ENCODE peak calls at places on chromosomes 4 and X, in six cellular contexts. One of them, this sample, is unnamed.

GRCh38 chr4:15337258-15337657 is 90.6 kb upstream of the C1QTNF7 start:
- DNase-seq in SK-N-SH: no peak
- DNase-seq in HCT116: no peak
- DNase-seq in H1: no peak
- DNase-seq in HepG2: no peak
- DNase-seq in K562: no peak
- DNase-seq in this sample: no peak

GRCh38 chr4:52997132-52997416 is 135.0 kb downstream of the RASL11B start:
- DNase-seq in SK-N-SH: no peak
- DNase-seq in HCT116: no peak
- DNase-seq in H1: no peak
- DNase-seq in HepG2: no peak
- DNase-seq in K562: no peak
- DNase-seq in this sample: no peak

GRCh38 chr4:23827971-23828680 is 61.7 kb downstream of the PPARGC1A start:
- DNase-seq in SK-N-SH: no peak
- DNase-seq in HCT116: no peak
- DNase-seq in H1: no peak
- DNase-seq in HepG2: no peak
- DNase-seq in K562: no peak
- DNase-seq in this sample: no peak

GRCh38 chr4:152785639-152786517 is 6.1 kb downstream of the ARFIP1 start:
- DNase-seq in SK-N-SH: no peak
- DNase-seq in HCT116: no peak
- DNase-seq in H1: no peak
- DNase-seq in HepG2: no peak
- DNase-seq in K562: no peak
- DNase-seq in this sample: no peak

GRCh38 chr4:124980276-124980752 is 267.8 kb upstream of the ANKRD50 start:
- DNase-seq in SK-N-SH: no peak
- DNase-seq in HCT116: no peak
- DNase-seq in H1: no peak
- DNase-seq in HepG2: no peak
- DNase-seq in K562: no peak
- DNase-seq in this sample: no peak

GRCh38 chr4:3637326-3638016 is 105.2 kb upstream of the LRPAP1 start:
- DNase-seq in SK-N-SH: no peak
- DNase-seq in HCT116: no peak
- DNase-seq in H1: no peak
- DNase-seq in HepG2: no peak
- DNase-seq in K562: no peak
- DNase-seq in this sample: no peak

GRCh38 chr4:71151054-71151453 is 157.6 kb downstream of the DCK start:
- DNase-seq in SK-N-SH: no peak
- DNase-seq in HCT116: no peak
- DNase-seq in H1: no peak
- DNase-seq in HepG2: no peak
- DNase-seq in K562: no peak
- DNase-seq in this sample: no peak

GRCh38 chr4:63528592-63528991 is 880.7 kb downstream of the TECRL start:
- DNase-seq in SK-N-SH: no peak
- DNase-seq in HCT116: no peak
- DNase-seq in H1: no peak
- DNase-seq in HepG2: no peak
- DNase-seq in K562: no peak
- DNase-seq in this sample: peak

GRCh38 chr4:1413221-1413663 is 7.0 kb upstream of the NKX1-1 start:
- DNase-seq in SK-N-SH: peak
- DNase-seq in HCT116: no peak
- DNase-seq in H1: no peak
- DNase-seq in HepG2: no peak
- DNase-seq in K562: no peak
- DNase-seq in this sample: peak

GRCh38 chr4:74181225-74181624 is 23.3 kb downstream of the MTHFD2L start:
- DNase-seq in SK-N-SH: no peak
- DNase-seq in HCT116: no peak
- DNase-seq in H1: no peak
- DNase-seq in HepG2: no peak
- DNase-seq in K562: no peak
- DNase-seq in this sample: no peak

GRCh38 chr4:26094911-26095310 is 180.9 kb downstream of the SMIM20 start:
- DNase-seq in SK-N-SH: no peak
- DNase-seq in HCT116: no peak
- DNase-seq in H1: no peak
- DNase-seq in HepG2: no peak
- DNase-seq in K562: no peak
- DNase-seq in this sample: no peak

GRCh38 chrX:153778151-153778551 is 2.7 kb upstream of the SRPK3 start:
- DNase-seq in SK-N-SH: no peak
- DNase-seq in HCT116: no peak
- DNase-seq in H1: no peak
- DNase-seq in HepG2: no peak
- DNase-seq in K562: no peak
- DNase-seq in this sample: no peak

GRCh38 chr4:76377922-76378321 is 43.0 kb downstream of the CCDC158 start:
- DNase-seq in SK-N-SH: peak
- DNase-seq in HCT116: peak
- DNase-seq in H1: no peak
- DNase-seq in HepG2: peak
- DNase-seq in K562: peak
- DNase-seq in this sample: no peak

GRCh38 chrX:470686-471085 is 84.0 kb upstream of the PPP2R3B start:
- DNase-seq in SK-N-SH: no peak
- DNase-seq in HCT116: no peak
- DNase-seq in H1: no peak
- DNase-seq in HepG2: no peak
- DNase-seq in K562: no peak
- DNase-seq in this sample: no peak

GRCh38 chr4:88765729-88766128 is 68.1 kb upstream of the NAP1L5 start:
- DNase-seq in SK-N-SH: no peak
- DNase-seq in HCT116: no peak
- DNase-seq in H1: no peak
- DNase-seq in HepG2: no peak
- DNase-seq in K562: no peak
- DNase-seq in this sample: peak

GRCh38 chr4:23333946-23334878 is 555.6 kb downstream of the PPARGC1A start:
- DNase-seq in SK-N-SH: no peak
- DNase-seq in HCT116: no peak
- DNase-seq in H1: no peak
- DNase-seq in HepG2: no peak
- DNase-seq in K562: peak
- DNase-seq in this sample: peak

GRCh38 chr4:155411546-155411945 is 34.8 kb upstream of the MAP9 start:
- DNase-seq in SK-N-SH: no peak
- DNase-seq in HCT116: no peak
- DNase-seq in H1: no peak
- DNase-seq in HepG2: no peak
- DNase-seq in K562: no peak
- DNase-seq in this sample: no peak

GRCh38 chr4:1539132-1539755 is 133.0 kb upstream of the NKX1-1 start:
- DNase-seq in SK-N-SH: no peak
- DNase-seq in HCT116: no peak
- DNase-seq in H1: no peak
- DNase-seq in HepG2: no peak
- DNase-seq in K562: no peak
- DNase-seq in this sample: no peak

GRCh38 chr4:39937683-39938268 is 39.9 kb downstream of the PDS5A start:
- DNase-seq in SK-N-SH: no peak
- DNase-seq in HCT116: no peak
- DNase-seq in H1: no peak
- DNase-seq in HepG2: no peak
- DNase-seq in K562: no peak
- DNase-seq in this sample: no peak

GRCh38 chrX:154051210-154051810 is 31.6 kb upstream of the IRAK1 start:
- DNase-seq in SK-N-SH: peak
- DNase-seq in HCT116: peak
- DNase-seq in H1: no peak
- DNase-seq in HepG2: peak
- DNase-seq in K562: peak
- DNase-seq in this sample: peak

GRCh38 chrX:41086627-41086932 is 1.3 kb downstream of the USP9X start:
- DNase-seq in SK-N-SH: no peak
- DNase-seq in HCT116: no peak
- DNase-seq in H1: no peak
- DNase-seq in HepG2: no peak
- DNase-seq in K562: no peak
- DNase-seq in this sample: no peak

GRCh38 chr4:187632260-187633010 is 363.1 kb upstream of the ZFP42 start:
- DNase-seq in SK-N-SH: no peak
- DNase-seq in HCT116: no peak
- DNase-seq in H1: no peak
- DNase-seq in HepG2: no peak
- DNase-seq in K562: no peak
- DNase-seq in this sample: no peak

GRCh38 chr4:73944061-73944875 is 37.6 kb downstream of the PF4 start:
- DNase-seq in SK-N-SH: peak
- DNase-seq in HCT116: no peak
- DNase-seq in H1: no peak
- DNase-seq in HepG2: no peak
- DNase-seq in K562: no peak
- DNase-seq in this sample: no peak

GRCh38 chrX:70476166-70476933 is 31.7 kb downstream of the DLG3 start:
- DNase-seq in SK-N-SH: no peak
- DNase-seq in HCT116: no peak
- DNase-seq in H1: no peak
- DNase-seq in HepG2: no peak
- DNase-seq in K562: no peak
- DNase-seq in this sample: no peak

GRCh38 chr4:88216395-88216794 is 58.0 kb upstream of the ABCG2 start:
- DNase-seq in SK-N-SH: no peak
- DNase-seq in HCT116: no peak
- DNase-seq in H1: no peak
- DNase-seq in HepG2: peak
- DNase-seq in K562: no peak
- DNase-seq in this sample: no peak

GRCh38 chr4:183995489-183996049 is 90.5 kb downstream of the STOX2 start:
- DNase-seq in SK-N-SH: no peak
- DNase-seq in HCT116: no peak
- DNase-seq in H1: no peak
- DNase-seq in HepG2: no peak
- DNase-seq in K562: no peak
- DNase-seq in this sample: no peak

GRCh38 chrX:14864626-14865025 is 8.2 kb downstream of the FANCB start:
- DNase-seq in SK-N-SH: no peak
- DNase-seq in HCT116: no peak
- DNase-seq in H1: no peak
- DNase-seq in HepG2: no peak
- DNase-seq in K562: no peak
- DNase-seq in this sample: no peak

GRCh38 chr4:93788712-93789111 is 39.8 kb upstream of the ATOH1 start:
- DNase-seq in SK-N-SH: peak
- DNase-seq in HCT116: peak
- DNase-seq in H1: no peak
- DNase-seq in HepG2: peak
- DNase-seq in K562: peak
- DNase-seq in this sample: peak

GRCh38 chr4:73836373-73837269 is at the start of gene CXCL6:
- DNase-seq in SK-N-SH: no peak
- DNase-seq in HCT116: no peak
- DNase-seq in H1: no peak
- DNase-seq in HepG2: no peak
- DNase-seq in K562: no peak
- DNase-seq in this sample: no peak

GRCh38 chr4:42150653-42151567 is 1.5 kb downstream of the BEND4 start:
- DNase-seq in SK-N-SH: peak
- DNase-seq in HCT116: no peak
- DNase-seq in H1: no peak
- DNase-seq in HepG2: no peak
- DNase-seq in K562: no peak
- DNase-seq in this sample: no peak

GRCh38 chr4:121799208-121799823 is 1.8 kb upstream of the EXOSC9 start:
- DNase-seq in SK-N-SH: no peak
- DNase-seq in HCT116: no peak
- DNase-seq in H1: no peak
- DNase-seq in HepG2: peak
- DNase-seq in K562: no peak
- DNase-seq in this sample: no peak

GRCh38 chrX:38886112-38886511 is 84.9 kb downstream of the MID1IP1 start:
- DNase-seq in SK-N-SH: no peak
- DNase-seq in HCT116: no peak
- DNase-seq in H1: no peak
- DNase-seq in HepG2: no peak
- DNase-seq in K562: no peak
- DNase-seq in this sample: no peak
- TF ChIP-seq JUND in SK-N-SH: no peak
- TF ChIP-seq JUND in HCT116: no peak
- TF ChIP-seq JUND in H1: no peak
- TF ChIP-seq JUND in HepG2: no peak
- TF ChIP-seq JUND in K562: no peak
- TF ChIP-seq JUND in this sample: no peak

GRCh38 chrX:17527932-17528331 is 152.9 kb downstream of the NHS start:
- DNase-seq in SK-N-SH: no peak
- DNase-seq in HCT116: no peak
- DNase-seq in H1: no peak
- DNase-seq in HepG2: no peak
- DNase-seq in K562: no peak
- DNase-seq in this sample: no peak
- TF ChIP-seq JUND in SK-N-SH: no peak
- TF ChIP-seq JUND in HCT116: no peak
- TF ChIP-seq JUND in H1: no peak
- TF ChIP-seq JUND in HepG2: no peak
- TF ChIP-seq JUND in K562: no peak
- TF ChIP-seq JUND in this sample: no peak

GRCh38 chr4:147310312-147310711 is 170.6 kb upstream of the EDNRA start:
- DNase-seq in SK-N-SH: no peak
- DNase-seq in HCT116: no peak
- DNase-seq in H1: no peak
- DNase-seq in HepG2: no peak
- DNase-seq in K562: no peak
- DNase-seq in this sample: no peak
- TF ChIP-seq JUND in SK-N-SH: no peak
- TF ChIP-seq JUND in HCT116: no peak
- TF ChIP-seq JUND in H1: no peak
- TF ChIP-seq JUND in HepG2: no peak
- TF ChIP-seq JUND in K562: no peak
- TF ChIP-seq JUND in this sample: no peak

GRCh38 chr4:31275906-31276305 is 555.7 kb downstream of the PCDH7 start:
- DNase-seq in SK-N-SH: no peak
- DNase-seq in HCT116: no peak
- DNase-seq in H1: no peak
- DNase-seq in HepG2: no peak
- DNase-seq in K562: no peak
- DNase-seq in this sample: no peak

DNA sequence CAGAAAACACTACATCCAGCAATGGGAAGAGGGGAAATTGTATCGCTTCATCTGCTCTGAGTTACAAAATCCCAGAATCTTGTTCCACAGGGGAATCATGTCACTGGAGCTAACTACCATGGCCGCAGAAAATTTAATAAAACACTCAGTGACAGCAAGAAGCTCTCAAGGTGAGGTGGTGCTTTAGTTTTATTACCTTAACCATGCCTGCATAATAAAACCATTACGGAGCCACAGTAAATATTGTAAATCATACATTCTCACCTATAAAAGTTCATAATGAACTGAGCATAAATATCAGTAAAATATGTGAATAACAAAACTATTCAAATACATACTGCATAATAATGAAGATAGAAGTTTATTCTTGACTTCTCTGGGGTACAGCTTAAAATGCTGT is 552.5 kb downstream of the PCDH7 start:
- DNase-seq in SK-N-SH: no peak
- DNase-seq in HCT116: no peak
- DNase-seq in H1: no peak
- DNase-seq in HepG2: no peak
- DNase-seq in K562: no peak
- DNase-seq in this sample: no peak
- TF ChIP-seq JUND in SK-N-SH: no peak
- TF ChIP-seq JUND in HCT116: no peak
- TF ChIP-seq JUND in H1: no peak
- TF ChIP-seq JUND in HepG2: no peak
- TF ChIP-seq JUND in K562: no peak
- TF ChIP-seq JUND in this sample: no peak